ENCODE peak calls at places on chromosomes 16 and 17, in eight cellular contexts. P, W, S, M, K, R, L and Z are unnamed samples. For H3K4me1, the result is how much of the 10 kb centered on the place peaks cover.

GRCh38 chr16:4617880-4618279 is 3.2 kb upstream of the UBALD1 start:
- DNase-seq in W (no peak), P (no peak), S (no peak), K (no peak), R (no peak), M (no peak), L (peak), Z (no peak)

GRCh38 chr17:8192070-8192815 is 2.3 kb upstream of the BORCS6 start:
- DNase-seq in L (peak), R (peak), P (peak), K (peak), S (peak), M (peak), W (peak), Z (peak)

GRCh38 chr17:16415031-16415924 is at the start of gene TRPV2:
- DNase-seq in M (peak), P (peak), R (peak), L (peak), K (no peak), S (peak), W (peak), Z (no peak)

GRCh38 chr16:11612110-11612981 is 25.6 kb upstream of the LITAF start:
- DNase-seq in L (peak), S (no peak), K (no peak), R (no peak), M (no peak), W (peak), P (peak), Z (peak)

GRCh38 chr17:80000955-80001354 is 34.7 kb downstream of the TBC1D16 start:
- DNase-seq in W (no peak), M (no peak), R (no peak), P (no peak), K (no peak), L (no peak), S (no peak), Z (no peak)

GRCh38 chr17:6137716-6138502 is 67.7 kb downstream of the WSCD1 start:
- DNase-seq in W (no peak), K (no peak), M (no peak), R (no peak), P (no peak), S (no peak), L (peak), Z (no peak)

GRCh38 chr17:77212081-77212832 is 71.5 kb downstream of the SEC14L1 start:
- DNase-seq in K (no peak), R (no peak), P (no peak), S (no peak), W (no peak), L (no peak), M (no peak), Z (no peak)

GRCh38 chr16:89811321-89811720 is 5.1 kb downstream of the FANCA start:
- DNase-seq in R (no peak), K (no peak), P (peak), L (no peak), M (no peak), W (no peak), S (no peak), Z (peak)

GRCh38 chr17:77354420-77354720 is 213.6 kb downstream of the SEC14L1 start:
- DNase-seq in S (no peak), M (no peak), K (no peak), R (no peak), L (peak), P (no peak), W (no peak), Z (no peak)

GRCh38 chr16:83315271-83315670 is 492.5 kb upstream of the HSBP1 start:
- DNase-seq in R (no peak), P (no peak), S (no peak), M (no peak), L (no peak), K (no peak), W (no peak), Z (no peak)

GRCh38 chr16:24428751-24429150 is 110.6 kb upstream of the RBBP6 start:
- DNase-seq in K (no peak), W (no peak), S (no peak), L (no peak), P (no peak), R (no peak), M (no peak), Z (peak)

DNA sequence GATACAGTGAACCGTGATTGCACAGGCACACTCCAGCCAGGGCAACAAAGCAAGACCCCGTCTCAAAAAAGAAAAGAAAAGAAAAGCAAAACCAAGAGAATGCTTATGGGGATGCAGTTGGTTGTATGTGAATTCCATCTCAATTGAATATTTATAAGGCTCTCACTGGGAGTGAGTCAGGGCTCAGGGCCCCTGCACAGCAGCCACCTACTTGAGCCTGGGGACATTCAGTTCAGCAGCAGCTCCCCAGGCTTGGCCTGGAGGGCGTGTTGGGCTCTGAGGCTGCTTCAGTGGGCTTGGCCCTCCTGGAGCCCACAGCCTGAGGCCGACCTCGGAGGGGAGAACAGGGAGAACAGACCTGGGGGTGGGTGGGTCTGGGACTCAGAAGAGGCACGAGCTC is 24.6 kb downstream of the ZFPM1 start:
- DNase-seq in L (no peak), R (no peak), P (no peak), S (no peak), K (no peak), W (no peak), M (no peak), Z (no peak)
- H3K4me1 ChIP-seq in L (under half), R (under half), P (under half), S (under half), K (under half), W (under half), M (under half), Z (under half)

DNA sequence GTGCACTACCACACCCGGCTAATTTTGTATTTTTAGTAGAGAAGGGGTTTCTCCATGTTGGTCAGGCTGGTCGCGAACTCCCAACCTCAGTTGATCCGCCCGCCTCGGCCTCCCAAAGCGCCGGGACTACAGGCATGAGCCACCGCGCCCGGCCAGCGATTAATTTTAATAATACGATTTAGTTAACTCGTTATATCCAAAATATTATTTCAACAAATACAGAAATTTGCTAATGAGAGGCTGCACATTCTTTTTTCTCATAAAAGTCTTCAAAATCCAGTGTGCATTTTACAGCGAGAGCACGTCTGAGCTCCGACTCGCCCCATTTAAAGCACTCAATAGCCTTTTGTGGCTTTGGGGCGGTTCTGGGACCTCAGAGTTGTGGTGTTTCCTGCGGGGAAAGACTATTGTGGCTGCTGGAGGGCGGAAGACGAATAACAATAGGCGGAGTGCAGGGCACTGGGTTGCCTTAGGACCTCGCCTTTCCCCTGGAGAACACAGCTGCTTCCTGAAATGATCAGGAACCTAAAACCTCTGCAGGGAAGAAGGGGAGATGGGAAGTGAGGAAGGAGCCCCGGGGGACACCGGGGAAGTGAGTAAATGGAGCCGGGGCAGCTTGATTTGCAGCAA is 2.9 kb upstream of the ZSCAN10 start:
- DNase-seq in R (no peak), K (no peak), W (no peak), L (peak), M (peak), P (peak), S (no peak), Z (no peak)
- H3K4me3 ChIP-seq in R (no peak), K (no peak), W (no peak), L (no peak), M (peak), P (no peak), S (no peak), Z (no peak)

DNA sequence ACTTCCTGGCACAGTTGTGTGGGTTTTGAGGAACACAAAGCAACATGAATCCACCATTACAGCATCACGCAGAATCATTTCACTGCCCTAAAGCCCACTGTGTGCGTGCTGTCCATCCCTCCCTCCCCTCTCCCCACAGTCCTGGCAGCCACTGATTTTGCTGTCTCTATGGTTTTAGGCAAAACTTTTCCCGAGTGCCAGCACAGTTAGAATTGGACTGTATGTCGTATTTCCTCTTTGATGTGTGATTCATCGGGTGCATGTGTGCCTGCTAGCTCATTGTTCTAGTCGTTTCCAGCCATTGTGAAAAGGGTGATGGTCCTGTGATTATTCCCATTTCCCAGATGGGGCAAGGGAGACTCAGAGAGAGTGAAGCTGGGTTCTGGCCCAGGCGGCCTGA is 12.7 kb downstream of the KLHL36 start:
- DNase-seq in S (no peak), M (no peak), L (no peak), P (no peak), R (no peak), W (no peak), K (no peak), Z (no peak)
- H3K4me1 ChIP-seq in S (under half), M (under half), L (under half), P (under half), R (under half), W (under half), K (under half), Z (under half)

GRCh38 chr17:18854956-18855355 is 3.0 kb upstream of the PRPSAP2 start:
- DNase-seq in S (no peak), K (no peak), R (no peak), L (peak), M (no peak), P (no peak), W (no peak), Z (no peak)
- H3K4me3 ChIP-seq in S (no peak), K (no peak), R (peak), L (peak), M (no peak), P (no peak), W (peak), Z (no peak)

DNA sequence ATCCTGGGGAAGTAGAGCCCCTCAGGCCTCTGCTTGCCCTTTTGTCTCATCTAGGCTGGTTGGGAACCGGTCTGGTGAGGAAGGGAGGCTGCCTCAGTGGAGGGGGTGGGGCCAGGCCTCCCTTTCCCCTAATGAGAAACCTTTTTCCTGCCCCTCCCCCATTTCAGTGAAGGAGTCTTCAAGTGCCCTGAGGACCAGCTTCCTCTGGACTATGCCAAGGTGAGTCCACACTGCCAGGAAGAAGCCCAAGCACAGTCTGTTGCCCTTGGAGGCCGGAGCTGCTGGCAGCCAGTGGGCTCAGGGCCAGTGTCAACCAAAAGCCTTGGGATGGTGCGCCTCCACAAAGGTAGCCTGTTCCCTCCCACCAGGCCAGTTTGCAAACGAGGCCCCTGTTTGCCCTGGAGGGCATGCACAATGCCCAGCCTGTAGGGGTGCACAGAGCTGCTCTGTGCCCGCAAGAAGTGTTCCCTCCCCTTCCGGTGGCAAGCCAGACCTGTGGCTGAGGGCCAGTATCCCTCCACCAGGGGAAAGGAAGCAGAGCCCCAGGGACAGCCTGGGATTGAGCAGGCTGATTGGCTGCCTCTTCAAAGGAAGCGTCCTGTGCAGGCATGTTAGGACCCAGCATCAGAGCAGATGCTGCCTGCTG is 3.4 kb downstream of the TRAF4 start:
- DNase-seq in W (no peak), S (no peak), R (peak), K (no peak), M (no peak), P (peak), L (peak), Z (peak)
- H3K4me1 ChIP-seq in W (half or more), S (under half), R (under half), K (half or more), M (under half), P (under half), L (under half), Z (under half)